ENCODE peak calls at places on chromosomes 13 and 19, in four cellular contexts. Y, E, P and K are unnamed samples. For H3K36me3, the result is how much of the 10 kb centered on the place peaks cover.

GRCh38 chr13:64992314-64992713 is 2237.8 kb downstream of the PCDH9 start:
- DNase-seq in Y (no peak), E (no peak), P (no peak), K (no peak)

GRCh38 chr13:99733346-99733745 is 232.1 kb downstream of the TM9SF2 start:
- DNase-seq in Y (no peak), E (no peak), P (no peak), K (no peak)

GRCh38 chr13:113458218-113459065 is 5.2 kb upstream of the ADPRHL1 start:
- DNase-seq in Y (no peak), E (no peak), P (no peak), K (no peak)

GRCh38 chr13:40776681-40777165 is 5.7 kb upstream of the MRPS31 start:
- DNase-seq in Y (peak), E (peak), P (no peak), K (no peak)

GRCh38 chr13:32443111-32443510 is 15.2 kb upstream of the N4BP2L1 start:
- DNase-seq in Y (peak), E (no peak), P (no peak), K (peak)

GRCh38 chr19:13094285-13094595 is 8.4 kb downstream of the LYL1 start:
- DNase-seq in Y (no peak), E (no peak), P (no peak), K (no peak)

GRCh38 chr13:79519252-79519651 is 38.3 kb downstream of the NDFIP2 start:
- DNase-seq in Y (no peak), E (no peak), P (no peak), K (no peak)

GRCh38 chr13:48431431-48431830 is 18.5 kb upstream of the LPAR6 start:
- DNase-seq in Y (no peak), E (no peak), P (no peak), K (no peak)

GRCh38 chr13:89678722-89679121 is 1668.8 kb upstream of the MIR17HG start:
- DNase-seq in Y (no peak), E (no peak), P (no peak), K (no peak)

GRCh38 chr13:104389722-104390121 is 1323.5 kb upstream of the SLC10A2 start:
- DNase-seq in Y (no peak), E (no peak), P (no peak), K (no peak)

GRCh38 chr19:47848871-47849473 is 10.1 kb upstream of the TPRX2 start:
- DNase-seq in Y (peak), E (no peak), P (peak), K (peak)

GRCh38 chr19:46691104-46691503 is 25.8 kb downstream of the PRKD2 start:
- DNase-seq in Y (no peak), E (no peak), P (no peak), K (no peak)

GRCh38 chr19:46691948-46692347 is 25.0 kb downstream of the PRKD2 start:
- DNase-seq in Y (no peak), E (no peak), P (no peak), K (no peak)

GRCh38 chr19:46692918-46693722 is 23.8 kb downstream of the PRKD2 start:
- DNase-seq in Y (no peak), E (no peak), P (no peak), K (no peak)

GRCh38 chr19:46696052-46696451 is 20.9 kb downstream of the PRKD2 start:
- DNase-seq in Y (no peak), E (no peak), P (no peak), K (no peak)

DNA sequence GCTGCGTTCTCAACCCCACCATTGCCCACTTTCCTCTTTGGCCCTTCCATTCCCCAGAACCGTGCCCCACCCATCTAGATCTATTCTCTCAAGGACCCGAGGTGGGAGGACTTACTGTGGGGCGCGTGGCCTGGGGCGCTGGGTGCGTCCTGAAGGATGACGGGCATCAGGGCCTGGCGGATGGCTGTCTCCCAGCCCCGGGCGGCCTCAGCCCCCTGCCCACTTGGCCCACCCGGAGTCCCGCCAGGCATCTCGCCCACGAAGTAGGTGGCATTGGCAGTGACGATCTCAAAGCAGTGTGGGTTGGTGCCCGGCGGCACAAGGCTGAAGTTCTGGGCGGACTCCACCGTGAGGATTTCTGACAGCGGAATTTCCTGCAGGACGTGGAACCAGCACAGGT is 23.2 kb downstream of the PRKD2 start:
- DNase-seq in Y (no peak), E (no peak), P (no peak), K (no peak)
- H3K36me3 ChIP-seq in Y (half or more), E (half or more), P (half or more), K (half or more)

GRCh38 chr19:15353908-15354307 is 21.6 kb upstream of the BRD4 start:
- DNase-seq in Y (no peak), E (no peak), P (no peak), K (no peak)
- H3K36me3 ChIP-seq in Y (under half), E (under half), P (half or more), K (half or more)

GRCh38 chr19:19154768-19155494 is 15.1 kb downstream of the MEF2B start:
- DNase-seq in Y (no peak), E (no peak), P (no peak), K (no peak)
- H3K36me3 ChIP-seq in Y (under half), E (under half), P (under half), K (under half)

GRCh38 chr19:7428651-7429113 is 60.2 kb downstream of the PEX11G start:
- DNase-seq in Y (no peak), E (no peak), P (no peak), K (no peak)
- H3K36me3 ChIP-seq in Y (half or more), E (under half), P (under half), K (under half)

GRCh38 chr19:49820125-49820524 is 2.0 kb downstream of the MED25 start:
- DNase-seq in Y (no peak), E (no peak), P (no peak), K (peak)

GRCh38 chr19:49823472-49823871 is 5.4 kb downstream of the MED25 start:
- DNase-seq in Y (no peak), E (no peak), P (no peak), K (no peak)

GRCh38 chr19:49829200-49829599 is 11.1 kb downstream of the MED25 start:
- DNase-seq in Y (no peak), E (no peak), P (no peak), K (no peak)

GRCh38 chr19:49827034-49827433 is 8.9 kb downstream of the MED25 start:
- DNase-seq in Y (no peak), E (no peak), P (no peak), K (no peak)

GRCh38 chr19:49824662-49825061 is 6.6 kb downstream of the MED25 start:
- DNase-seq in Y (no peak), E (no peak), P (no peak), K (no peak)
- H3K36me3 ChIP-seq in Y (under half), E (under half), P (half or more), K (under half)

DNA sequence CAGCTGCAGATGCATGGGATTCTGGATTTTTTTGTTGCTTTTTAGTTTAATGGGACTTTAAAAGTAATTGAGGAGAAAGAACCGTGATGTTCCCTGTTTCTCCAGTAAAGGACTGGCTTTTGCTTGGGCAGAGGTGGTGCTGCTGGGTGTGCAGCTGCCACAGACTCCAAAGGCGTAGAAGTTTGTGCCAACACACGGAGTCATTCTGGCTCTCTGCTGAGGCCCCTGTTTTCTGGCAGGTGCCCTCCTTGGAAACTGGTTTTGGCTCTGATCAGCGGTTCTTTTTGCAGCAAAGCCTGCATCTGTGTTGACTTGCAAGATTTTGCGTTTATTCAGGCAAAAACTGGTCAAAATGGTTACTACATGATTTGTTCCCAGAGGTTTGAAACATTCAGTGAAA is 16.0 kb upstream of the QTRT1 start:
- DNase-seq in Y (no peak), E (no peak), P (no peak), K (no peak)
- H3K36me3 ChIP-seq in Y (half or more), E (half or more), P (half or more), K (under half)